ENCODE peak calls at places on chromosome 10, in seven cellular contexts. T is prostate gland, E is transverse colon, Q is suprapubic skin, C is endothelial cell of umbilical vein, X is stomach, K is HCT116. J is an unnamed sample.

GRCh38 chr10:86224354-86225097 is 142.1 kb downstream of the GRID1 start:
- DNase-seq in T (no peak), E (no peak), Q (no peak), C (no peak), X (no peak), K (no peak), J (no peak)

GRCh38 chr10:9331583-9332008 is 1277.1 kb downstream of the GATA3 start:
- DNase-seq in T (no peak), E (no peak), Q (no peak), C (peak; percentile 62), X (no peak), K (peak; percentile 19), J (no peak)

GRCh38 chr10:56123247-56123646 is 237.8 kb downstream of the ZWINT start:
- DNase-seq in T (no peak), E (no peak), Q (no peak), C (no peak), X (no peak), K (no peak), J (no peak)

GRCh38 chr10:76281704-76282103 is 850.3 kb downstream of the LRMDA start:
- DNase-seq in T (no peak), E (no peak), Q (no peak), C (no peak), X (no peak), K (no peak), J (no peak)

GRCh38 chr10:112639291-112639690 is 192.3 kb downstream of the VTI1A start:
- DNase-seq in T (no peak), E (no peak), Q (no peak), C (no peak), X (no peak), K (no peak), J (no peak)

GRCh38 chr10:129971381-129972144 is 7.5 kb upstream of the EBF3 start:
- DNase-seq in T (peak; percentile 48), E (peak; percentile 41), Q (no peak), C (peak; percentile 35), X (peak; percentile 59), K (no peak), J (peak; percentile 79)

GRCh38 chr10:89164080-89164479 is 43.0 kb downstream of the CH25H start:
- DNase-seq in T (no peak), E (no peak), Q (no peak), C (no peak), X (no peak), K (no peak), J (no peak)

GRCh38 chr10:14009315-14010082 is 321.2 kb downstream of the FRMD4A start:
- DNase-seq in T (no peak), E (no peak), Q (no peak), C (peak; percentile 47), X (no peak), K (no peak), J (no peak)

GRCh38 chr10:72081772-72082590 is 6.4 kb downstream of the SPOCK2 start:
- DNase-seq in T (peak; percentile 36), E (peak; percentile 43), Q (no peak), C (no peak), X (peak; percentile 81), K (no peak), J (no peak)

GRCh38 chr10:70650751-70651150 is 21.6 kb upstream of the ADAMTS14 start:
- DNase-seq in T (no peak), E (no peak), Q (no peak), C (no peak), X (no peak), K (no peak), J (no peak)

GRCh38 chr10:102628451-102628911 is 15.8 kb upstream of the TRIM8 start:
- DNase-seq in T (no peak), E (no peak), Q (no peak), C (peak; percentile 30), X (no peak), K (no peak), J (peak; percentile 79)

GRCh38 chr10:91462423-91462822 is 52.3 kb downstream of the HECTD2 start:
- DNase-seq in T (no peak), E (no peak), Q (no peak), C (peak; percentile 14), X (no peak), K (no peak), J (no peak)

GRCh38 chr10:66627156-66627555 is 298.7 kb upstream of the LRRTM3 start:
- DNase-seq in T (no peak), E (no peak), Q (no peak), C (no peak), X (no peak), K (peak; percentile 66), J (no peak)

GRCh38 chr10:63157845-63158624 is 24.9 kb downstream of the NRBF2 start:
- DNase-seq in T (peak; percentile 34), E (no peak), Q (no peak), C (peak; percentile 74), X (no peak), K (peak; percentile 85), J (no peak)

GRCh38 chr10:23284674-23285335 is 59.8 kb downstream of the C10orf67 start:
- DNase-seq in T (no peak), E (no peak), Q (no peak), C (no peak), X (no peak), K (no peak), J (no peak)

GRCh38 chr10:117653170-117653515 is 110.6 kb downstream of the EMX2 start:
- DNase-seq in T (no peak), E (no peak), Q (no peak), C (peak; percentile 18), X (no peak), K (peak; percentile 83), J (no peak)

DNA sequence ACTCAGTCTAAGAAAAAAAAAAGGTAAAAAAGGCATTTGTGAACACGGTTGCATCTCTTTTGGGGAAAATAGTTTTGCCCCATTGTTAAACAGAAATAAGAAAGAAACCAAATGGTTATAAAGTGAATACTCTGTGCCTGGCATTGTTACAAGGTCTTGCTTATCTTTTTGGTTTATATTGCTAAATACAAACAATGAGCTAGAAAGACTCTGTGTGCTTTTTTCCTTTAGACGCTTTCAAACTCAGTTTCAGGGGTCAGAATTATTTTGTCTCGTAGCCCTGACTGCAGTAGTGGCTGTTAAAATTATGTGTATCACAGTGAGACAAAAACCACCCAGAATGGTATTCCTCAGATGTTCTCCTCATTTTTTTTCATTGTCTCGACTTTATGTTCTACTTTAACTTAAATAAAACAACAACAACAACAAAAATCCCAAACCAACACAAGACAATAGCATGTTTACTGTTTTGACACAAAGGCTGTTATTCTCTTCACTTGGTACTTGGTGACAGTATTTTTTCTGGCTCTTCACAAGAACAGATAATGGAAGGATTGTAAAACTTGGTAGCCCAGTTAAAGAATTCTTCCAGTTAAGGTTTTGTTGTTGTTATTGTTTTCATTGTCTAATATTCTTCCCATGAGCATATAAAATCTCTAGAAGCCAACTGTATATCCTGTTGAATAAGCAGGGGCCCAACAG is 190.1 kb downstream of the PLXDC2 start:
- DNase-seq in T (no peak), E (no peak), Q (no peak), C (no peak), X (no peak), K (no peak), J (no peak)
- H3K27ac ChIP-seq in T (no peak overlapping the region), E (no peak overlapping the region), Q (no peak overlapping the region), C (no peak overlapping the region), X (no peak overlapping the region), K (no peak overlapping the region), J (peak overlapping the region; percentile 21)

DNA sequence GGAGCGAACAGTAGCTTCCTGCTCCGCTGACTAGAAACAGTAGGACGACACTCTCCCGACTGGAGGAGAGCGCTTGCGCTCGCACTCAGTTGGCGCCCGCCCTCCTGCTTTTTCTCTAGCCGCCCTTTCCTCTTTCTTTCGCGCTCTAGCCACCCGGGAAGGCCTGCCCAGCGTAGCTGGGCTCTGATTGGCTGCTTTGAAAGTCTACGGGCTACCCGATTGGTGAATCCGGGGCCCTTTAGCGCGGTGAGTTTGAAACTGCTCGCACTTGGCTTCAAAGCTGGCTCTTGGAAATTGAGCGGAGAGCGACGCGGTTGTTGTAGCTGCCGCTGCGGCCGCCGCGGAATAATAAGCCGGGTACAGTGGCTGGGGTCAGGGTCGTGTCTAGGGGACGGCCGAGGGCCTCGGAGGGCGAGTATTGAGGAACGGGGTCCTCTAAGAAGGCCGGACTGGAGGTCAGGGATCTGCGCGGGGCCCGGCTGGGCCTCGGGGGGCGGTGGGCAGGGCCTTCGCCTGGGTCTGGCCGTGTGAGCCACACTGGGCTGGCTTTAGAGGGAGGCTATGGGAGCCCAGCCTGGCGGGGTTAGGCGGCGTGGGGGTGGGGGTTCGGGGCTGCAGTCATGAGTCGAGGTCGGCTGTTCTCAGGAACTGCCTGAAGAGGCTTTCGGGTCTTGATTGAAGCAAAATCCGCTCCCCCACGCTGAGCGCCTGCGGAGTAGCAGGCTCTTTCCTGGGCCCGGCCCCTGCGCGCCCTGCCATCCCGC is at the start of gene CDK1:
- DNase-seq in T (peak; percentile 95), E (peak; percentile 96), Q (peak; percentile 95), C (peak; percentile 98), X (peak; percentile 95), K (peak; percentile 97), J (peak; percentile 97)
- TF ChIP-seq POLR2A in T (peak; percentile 37), E (no peak), Q (no peak), C (peak; percentile 75), X (no peak), K (peak; percentile 70), J (no peak)

GRCh38 chr10:120019568-120019967 is 127.0 kb downstream of the SEC23IP start:
- DNase-seq in T (no peak), E (no peak), Q (no peak), C (no peak), X (no peak), K (no peak), J (no peak)

GRCh38 chr10:120014031-120014430 is 121.5 kb downstream of the SEC23IP start:
- DNase-seq in T (no peak), E (no peak), Q (no peak), C (no peak), X (no peak), K (no peak), J (no peak)

GRCh38 chr10:120015064-120015463 is 122.5 kb downstream of the SEC23IP start:
- DNase-seq in T (no peak), E (no peak), Q (no peak), C (no peak), X (no peak), K (no peak), J (no peak)

GRCh38 chr10:120018695-120019094 is 126.2 kb downstream of the SEC23IP start:
- DNase-seq in T (no peak), E (no peak), Q (no peak), C (no peak), X (no peak), K (no peak), J (no peak)

GRCh38 chr10:120017731-120018130 is 125.2 kb downstream of the SEC23IP start:
- DNase-seq in T (no peak), E (no peak), Q (no peak), C (no peak), X (no peak), K (no peak), J (no peak)
- TF ChIP-seq POLR2AphosphoS5 in T (no peak), E (no peak), Q (no peak), C (no peak), X (no peak), K (no peak), J (no peak)

DNA sequence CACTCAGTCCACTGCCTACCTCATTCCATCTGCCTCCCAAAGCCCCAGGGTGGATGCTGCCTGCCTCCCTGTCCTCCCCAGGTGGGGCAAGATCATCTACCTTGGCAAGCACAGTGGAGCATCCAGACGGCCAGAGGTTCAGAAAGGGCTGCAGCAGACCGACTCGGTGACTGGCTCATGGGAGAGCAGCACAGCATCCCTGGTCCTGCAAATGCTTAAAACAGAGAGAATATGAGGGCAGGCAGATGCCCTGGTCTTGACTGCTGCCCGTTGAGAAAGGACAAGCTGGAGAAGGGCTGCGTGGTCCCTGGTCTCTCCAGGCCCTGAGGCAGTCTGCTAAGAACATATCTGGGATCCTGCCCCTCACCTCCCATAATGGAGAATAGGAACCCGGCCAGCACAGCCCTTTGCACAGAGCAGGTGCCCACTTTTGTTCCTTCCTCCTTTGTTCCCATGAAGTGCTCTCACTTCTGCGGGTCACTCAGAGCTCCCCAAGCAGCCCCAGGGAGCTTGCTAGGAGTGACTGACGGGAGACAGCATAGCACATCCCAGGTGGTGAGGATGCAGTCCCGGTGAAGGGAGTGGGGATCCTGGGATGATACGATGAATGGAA is 1.4 kb downstream of the HPS1 start:
- DNase-seq in T (no peak), E (no peak), Q (no peak), C (no peak), X (no peak), K (no peak), J (no peak)
- H3K27ac ChIP-seq in T (no peak overlapping the region), E (peak overlapping the region; percentile 95), Q (peak overlapping the region; percentile 93), C (no peak overlapping the region), X (no peak overlapping the region), K (no peak overlapping the region), J (peak overlapping the region; percentile 92)